ENCODE peak calls at places on chromosomes 11 and 22, in four cellular contexts. S is fibroblast of pulmonary artery, Q is progenitor cell of endocrine pancreas, M is GM23338. Z is an unnamed sample.

GRCh38 chr11:87466228-87466627 is 428.5 kb downstream of the TMEM135 start:
- DNase-seq in S (no peak), Q (no peak), M (no peak), Z (no peak)

GRCh38 chr11:29129850-29130249 is 887.0 kb downstream of the KCNA4 start:
- DNase-seq in S (peak; percentile 56), Q (no peak), M (no peak), Z (no peak)

GRCh38 chr11:95592455-95592854 is 197.1 kb downstream of the FAM76B start:
- DNase-seq in S (peak; percentile 11), Q (no peak), M (peak; percentile 54), Z (no peak)

GRCh38 chr22:36435516-36436415 is 45.7 kb downstream of the TXN2 start:
- DNase-seq in S (no peak), Q (no peak), M (peak; percentile 61), Z (peak; percentile 71)

GRCh38 chr11:2208691-2209369 is 37.2 kb upstream of the TH start:
- DNase-seq in S (no peak), Q (peak; percentile 9), M (peak; percentile 39), Z (no peak)

GRCh38 chr11:27076121-27076589 is 35.5 kb downstream of the BBOX1 start:
- DNase-seq in S (no peak), Q (no peak), M (no peak), Z (no peak)

GRCh38 chr11:12569499-12570040 is 104.7 kb upstream of the TEAD1 start:
- DNase-seq in S (peak; percentile 24), Q (no peak), M (no peak), Z (no peak)

GRCh38 chr22:45007946-45008852 is 1.6 kb downstream of the PHF21B start:
- DNase-seq in S (no peak), Q (peak; percentile 24), M (peak; percentile 82), Z (no peak)

GRCh38 chr11:118996926-118997626 is 862 bp upstream of the CENATAC start:
- DNase-seq in S (peak; percentile 41), Q (no peak), M (peak; percentile 63), Z (peak; percentile 78)

GRCh38 chr11:45180158-45180887 is 33.9 kb downstream of the PRDM11 start:
- DNase-seq in S (no peak), Q (peak; percentile 56), M (peak; percentile 74), Z (peak; percentile 31)

GRCh38 chr22:49136041-49136815 is 691.4 kb downstream of the BRD1 start:
- DNase-seq in S (no peak), Q (no peak), M (no peak), Z (no peak)

GRCh38 chr11:117621226-117621625 is 175.8 kb downstream of the DSCAML1 start:
- DNase-seq in S (peak; percentile 23), Q (no peak), M (peak; percentile 41), Z (peak; percentile 44)
- TF ChIP-seq CTCF in S (peak; percentile 61), Q (peak; percentile 44), M (peak; percentile 63), Z (peak; percentile 63)

GRCh38 chr22:31106001-31106571 is 1.3 kb downstream of the SELENOM start:
- DNase-seq in S (no peak), Q (no peak), M (no peak), Z (no peak)
- TF ChIP-seq CTCF in S (peak; percentile 10), Q (no peak), M (peak; percentile 13), Z (no peak)

GRCh38 chr11:22730319-22730718 is 63.9 kb downstream of the GAS2 start:
- DNase-seq in S (peak; percentile 14), Q (no peak), M (no peak), Z (peak; percentile 35)
- TF ChIP-seq CTCF in S (no peak), Q (peak; percentile 23), M (no peak), Z (peak; percentile 12)

GRCh38 chr11:17770048-17770652 is 35.6 kb downstream of the KCNC1 start:
- DNase-seq in S (no peak), Q (peak; percentile 35), M (peak; percentile 60), Z (peak; percentile 18)
- TF ChIP-seq CTCF in S (peak; percentile 1), Q (peak; percentile 49), M (peak; percentile 40), Z (peak; percentile 1)

Z was measured in GM12865.